ENCODE peak calls at places on chromosomes 12 and 14, in seven cellular contexts. One of them, this sample, is unnamed.

GRCh38 chr12:33180921-33181320 is 258.7 kb downstream of the SYT10 start:
- DNase-seq in activated T-helper 1 cell treated with anti-CD3 and anti-CD28 coated beads, Interleukin-12 subunit alpha, Interleukin-12 subunit beta, Interleukin-2, Interleukin-4 antibody, amounts not matched to agents 30 ng/mL and 10 ng/mL and 1 ng/mL, durations not matched to agents 14 hours and 24 hours and 36 hours: no peak
- DNase-seq in stimulated activated CD4-positive, alpha-beta T cell treated with anti-CD3 and anti-CD28 coated beads, Interleukin-1b, Interleukin-23, amount 100 ng/mL, for 24 hours: no peak
- DNase-seq in GM12892: no peak
- DNase-seq in aorta: no peak
- DNase-seq in AG08396: no peak
- DNase-seq in NCI-H774: no peak
- DNase-seq in this sample: no peak

GRCh38 chr14:68853749-68854148 is 60.9 kb upstream of the ZFP36L1 start:
- DNase-seq in activated T-helper 1 cell treated with anti-CD3 and anti-CD28 coated beads, Interleukin-12 subunit alpha, Interleukin-12 subunit beta, Interleukin-2, Interleukin-4 antibody, amounts not matched to agents 30 ng/mL and 10 ng/mL and 1 ng/mL, durations not matched to agents 14 hours and 24 hours and 36 hours: no peak
- DNase-seq in stimulated activated CD4-positive, alpha-beta T cell treated with anti-CD3 and anti-CD28 coated beads, Interleukin-1b, Interleukin-23, amount 100 ng/mL, for 24 hours: no peak
- DNase-seq in GM12892: no peak
- DNase-seq in aorta: no peak
- DNase-seq in AG08396: no peak
- DNase-seq in NCI-H774: no peak
- DNase-seq in this sample: no peak

GRCh38 chr12:15689751-15690191 is 99.4 kb downstream of the EPS8 start:
- DNase-seq in activated T-helper 1 cell treated with anti-CD3 and anti-CD28 coated beads, Interleukin-12 subunit alpha, Interleukin-12 subunit beta, Interleukin-2, Interleukin-4 antibody, amounts not matched to agents 30 ng/mL and 10 ng/mL and 1 ng/mL, durations not matched to agents 14 hours and 24 hours and 36 hours: no peak
- DNase-seq in stimulated activated CD4-positive, alpha-beta T cell treated with anti-CD3 and anti-CD28 coated beads, Interleukin-1b, Interleukin-23, amount 100 ng/mL, for 24 hours: no peak
- DNase-seq in GM12892: no peak
- DNase-seq in aorta: no peak
- DNase-seq in AG08396: no peak
- DNase-seq in NCI-H774: no peak
- DNase-seq in this sample: no peak

GRCh38 chr12:3140284-3140683 is 63.1 kb downstream of the TSPAN9 start:
- DNase-seq in activated T-helper 1 cell treated with anti-CD3 and anti-CD28 coated beads, Interleukin-12 subunit alpha, Interleukin-12 subunit beta, Interleukin-2, Interleukin-4 antibody, amounts not matched to agents 30 ng/mL and 10 ng/mL and 1 ng/mL, durations not matched to agents 14 hours and 24 hours and 36 hours: no peak
- DNase-seq in stimulated activated CD4-positive, alpha-beta T cell treated with anti-CD3 and anti-CD28 coated beads, Interleukin-1b, Interleukin-23, amount 100 ng/mL, for 24 hours: no peak
- DNase-seq in GM12892: no peak
- DNase-seq in aorta: peak; percentile 42
- DNase-seq in AG08396: no peak
- DNase-seq in NCI-H774: no peak
- DNase-seq in this sample: no peak

GRCh38 chr12:94815450-94815849 is 165.1 kb upstream of the TMCC3 start:
- DNase-seq in activated T-helper 1 cell treated with anti-CD3 and anti-CD28 coated beads, Interleukin-12 subunit alpha, Interleukin-12 subunit beta, Interleukin-2, Interleukin-4 antibody, amounts not matched to agents 30 ng/mL and 10 ng/mL and 1 ng/mL, durations not matched to agents 14 hours and 24 hours and 36 hours: no peak
- DNase-seq in stimulated activated CD4-positive, alpha-beta T cell treated with anti-CD3 and anti-CD28 coated beads, Interleukin-1b, Interleukin-23, amount 100 ng/mL, for 24 hours: no peak
- DNase-seq in GM12892: no peak
- DNase-seq in aorta: no peak
- DNase-seq in AG08396: no peak
- DNase-seq in NCI-H774: no peak
- DNase-seq in this sample: no peak

GRCh38 chr12:12582895-12583303 is 20.2 kb upstream of the DUSP16 start:
- DNase-seq in activated T-helper 1 cell treated with anti-CD3 and anti-CD28 coated beads, Interleukin-12 subunit alpha, Interleukin-12 subunit beta, Interleukin-2, Interleukin-4 antibody, amounts not matched to agents 30 ng/mL and 10 ng/mL and 1 ng/mL, durations not matched to agents 14 hours and 24 hours and 36 hours: peak; percentile 30
- DNase-seq in stimulated activated CD4-positive, alpha-beta T cell treated with anti-CD3 and anti-CD28 coated beads, Interleukin-1b, Interleukin-23, amount 100 ng/mL, for 24 hours: peak; percentile 19
- DNase-seq in GM12892: peak; percentile 41
- DNase-seq in aorta: no peak
- DNase-seq in AG08396: no peak
- DNase-seq in NCI-H774: no peak
- DNase-seq in this sample: no peak

GRCh38 chr14:99718811-99719192 is 34.7 kb downstream of the CYP46A1 start:
- DNase-seq in activated T-helper 1 cell treated with anti-CD3 and anti-CD28 coated beads, Interleukin-12 subunit alpha, Interleukin-12 subunit beta, Interleukin-2, Interleukin-4 antibody, amounts not matched to agents 30 ng/mL and 10 ng/mL and 1 ng/mL, durations not matched to agents 14 hours and 24 hours and 36 hours: no peak
- DNase-seq in stimulated activated CD4-positive, alpha-beta T cell treated with anti-CD3 and anti-CD28 coated beads, Interleukin-1b, Interleukin-23, amount 100 ng/mL, for 24 hours: no peak
- DNase-seq in GM12892: no peak
- DNase-seq in aorta: no peak
- DNase-seq in AG08396: no peak
- DNase-seq in NCI-H774: no peak
- DNase-seq in this sample: no peak

GRCh38 chr14:101851716-101852395 is 90.3 kb downstream of the PPP2R5C start:
- DNase-seq in activated T-helper 1 cell treated with anti-CD3 and anti-CD28 coated beads, Interleukin-12 subunit alpha, Interleukin-12 subunit beta, Interleukin-2, Interleukin-4 antibody, amounts not matched to agents 30 ng/mL and 10 ng/mL and 1 ng/mL, durations not matched to agents 14 hours and 24 hours and 36 hours: no peak
- DNase-seq in stimulated activated CD4-positive, alpha-beta T cell treated with anti-CD3 and anti-CD28 coated beads, Interleukin-1b, Interleukin-23, amount 100 ng/mL, for 24 hours: no peak
- DNase-seq in GM12892: no peak
- DNase-seq in aorta: no peak
- DNase-seq in AG08396: no peak
- DNase-seq in NCI-H774: no peak
- DNase-seq in this sample: no peak

GRCh38 chr12:86712425-86712843 is 456.2 kb upstream of the MGAT4C start:
- DNase-seq in activated T-helper 1 cell treated with anti-CD3 and anti-CD28 coated beads, Interleukin-12 subunit alpha, Interleukin-12 subunit beta, Interleukin-2, Interleukin-4 antibody, amounts not matched to agents 30 ng/mL and 10 ng/mL and 1 ng/mL, durations not matched to agents 14 hours and 24 hours and 36 hours: no peak
- DNase-seq in stimulated activated CD4-positive, alpha-beta T cell treated with anti-CD3 and anti-CD28 coated beads, Interleukin-1b, Interleukin-23, amount 100 ng/mL, for 24 hours: no peak
- DNase-seq in GM12892: no peak
- DNase-seq in aorta: no peak
- DNase-seq in AG08396: peak; percentile 77
- DNase-seq in NCI-H774: no peak
- DNase-seq in this sample: no peak

GRCh38 chr12:32125455-32126084 is 18.9 kb downstream of the BICD1 start:
- DNase-seq in activated T-helper 1 cell treated with anti-CD3 and anti-CD28 coated beads, Interleukin-12 subunit alpha, Interleukin-12 subunit beta, Interleukin-2, Interleukin-4 antibody, amounts not matched to agents 30 ng/mL and 10 ng/mL and 1 ng/mL, durations not matched to agents 14 hours and 24 hours and 36 hours: no peak
- DNase-seq in stimulated activated CD4-positive, alpha-beta T cell treated with anti-CD3 and anti-CD28 coated beads, Interleukin-1b, Interleukin-23, amount 100 ng/mL, for 24 hours: no peak
- DNase-seq in GM12892: no peak
- DNase-seq in aorta: no peak
- DNase-seq in AG08396: peak; percentile 18
- DNase-seq in NCI-H774: no peak
- DNase-seq in this sample: no peak

GRCh38 chr14:100529561-100530031 is 57.6 kb downstream of the BEGAIN start:
- DNase-seq in activated T-helper 1 cell treated with anti-CD3 and anti-CD28 coated beads, Interleukin-12 subunit alpha, Interleukin-12 subunit beta, Interleukin-2, Interleukin-4 antibody, amounts not matched to agents 30 ng/mL and 10 ng/mL and 1 ng/mL, durations not matched to agents 14 hours and 24 hours and 36 hours: no peak
- DNase-seq in stimulated activated CD4-positive, alpha-beta T cell treated with anti-CD3 and anti-CD28 coated beads, Interleukin-1b, Interleukin-23, amount 100 ng/mL, for 24 hours: no peak
- DNase-seq in GM12892: peak; percentile 5
- DNase-seq in aorta: peak; percentile 74
- DNase-seq in AG08396: no peak
- DNase-seq in NCI-H774: no peak
- DNase-seq in this sample: no peak

GRCh38 chr12:11827096-11827841 is 177.8 kb downstream of the ETV6 start:
- DNase-seq in activated T-helper 1 cell treated with anti-CD3 and anti-CD28 coated beads, Interleukin-12 subunit alpha, Interleukin-12 subunit beta, Interleukin-2, Interleukin-4 antibody, amounts not matched to agents 30 ng/mL and 10 ng/mL and 1 ng/mL, durations not matched to agents 14 hours and 24 hours and 36 hours: no peak
- DNase-seq in stimulated activated CD4-positive, alpha-beta T cell treated with anti-CD3 and anti-CD28 coated beads, Interleukin-1b, Interleukin-23, amount 100 ng/mL, for 24 hours: no peak
- DNase-seq in GM12892: no peak
- DNase-seq in aorta: no peak
- DNase-seq in AG08396: no peak
- DNase-seq in NCI-H774: no peak
- DNase-seq in this sample: no peak

GRCh38 chr12:11677024-11677423 is 27.6 kb downstream of the ETV6 start:
- DNase-seq in activated T-helper 1 cell treated with anti-CD3 and anti-CD28 coated beads, Interleukin-12 subunit alpha, Interleukin-12 subunit beta, Interleukin-2, Interleukin-4 antibody, amounts not matched to agents 30 ng/mL and 10 ng/mL and 1 ng/mL, durations not matched to agents 14 hours and 24 hours and 36 hours: no peak
- DNase-seq in stimulated activated CD4-positive, alpha-beta T cell treated with anti-CD3 and anti-CD28 coated beads, Interleukin-1b, Interleukin-23, amount 100 ng/mL, for 24 hours: no peak
- DNase-seq in GM12892: no peak
- DNase-seq in aorta: no peak
- DNase-seq in AG08396: no peak
- DNase-seq in NCI-H774: no peak
- DNase-seq in this sample: no peak

GRCh38 chr12:47698631-47699030 is 7.2 kb downstream of the RPAP3 start:
- DNase-seq in activated T-helper 1 cell treated with anti-CD3 and anti-CD28 coated beads, Interleukin-12 subunit alpha, Interleukin-12 subunit beta, Interleukin-2, Interleukin-4 antibody, amounts not matched to agents 30 ng/mL and 10 ng/mL and 1 ng/mL, durations not matched to agents 14 hours and 24 hours and 36 hours: no peak
- DNase-seq in stimulated activated CD4-positive, alpha-beta T cell treated with anti-CD3 and anti-CD28 coated beads, Interleukin-1b, Interleukin-23, amount 100 ng/mL, for 24 hours: no peak
- DNase-seq in GM12892: no peak
- DNase-seq in aorta: no peak
- DNase-seq in AG08396: no peak
- DNase-seq in NCI-H774: no peak
- DNase-seq in this sample: no peak